ENCODE peak calls at places on chromosomes 2 and 18, in seven cellular contexts. U is SK-MEL-5, M is mammary epithelial cell, Z is RWPE1, I is right cardiac atrium, A is ACHN, V is aorta. N is an unnamed sample.

GRCh38 chr2:117814417-117815264 is at the start of gene DDX18:
- DNase-seq in U (peak), M (peak), Z (peak), I (peak), A (peak), V (peak), N (peak)

GRCh38 chr2:39435974-39436591 is 1.0 kb downstream of the MAP4K3 start:
- DNase-seq in U (no peak), M (peak), Z (peak), I (no peak), A (peak), V (peak), N (no peak)

GRCh38 chr2:209937893-209938292 is 64.5 kb upstream of the RPE start:
- DNase-seq in U (no peak), M (no peak), Z (no peak), I (no peak), A (no peak), V (no peak), N (no peak)

GRCh38 chr2:230170532-230170931 is 49.3 kb downstream of the SP110 start:
- DNase-seq in U (peak), M (no peak), Z (no peak), I (no peak), A (no peak), V (no peak), N (peak)

GRCh38 chr18:58967643-58968291 is 103.1 kb downstream of the ZNF532 start:
- DNase-seq in U (no peak), M (no peak), Z (no peak), I (no peak), A (no peak), V (no peak), N (no peak)

GRCh38 chr2:25851740-25852503 is 26.4 kb downstream of the ASXL2 start:
- DNase-seq in U (peak), M (peak), Z (peak), I (no peak), A (peak), V (no peak), N (peak)

GRCh38 chr2:225040862-225041209 is 1.4 kb downstream of the DOCK10 start:
- DNase-seq in U (no peak), M (no peak), Z (no peak), I (no peak), A (no peak), V (no peak), N (peak)

GRCh38 chr2:42036413-42036812 is 11.4 kb upstream of the PKDCC start:
- DNase-seq in U (no peak), M (no peak), Z (no peak), I (no peak), A (no peak), V (no peak), N (no peak)

GRCh38 chr2:224163573-224164307 is 124.7 kb upstream of the SERPINE2 start:
- DNase-seq in U (no peak), M (peak), Z (no peak), I (no peak), A (no peak), V (no peak), N (no peak)

N was measured in A673.